ENCODE peak calls at places on chromosomes 7 and 10, in eight cellular contexts. T, S, V, J, F, Z, O and G are unnamed samples.

GRCh38 chr7:4694653-4695335 is 12.7 kb downstream of the FOXK1 start:
- DNase-seq in F (no peak), T (no peak), O (no peak), J (no peak), S (no peak), Z (no peak), V (no peak), G (peak; percentile 55)

GRCh38 chr10:114879541-114880158 is 58.1 kb downstream of the FHIP2A start:
- DNase-seq in O (peak; percentile 32), V (no peak), F (peak; percentile 53), T (no peak), Z (no peak), J (peak; percentile 41), S (no peak), G (no peak)

GRCh38 chr7:90276033-90276728 is 31.2 kb downstream of the CFAP69 start:
- DNase-seq in S (no peak), T (no peak), O (no peak), J (no peak), V (no peak), F (no peak), Z (no peak), G (no peak)

GRCh38 chr10:69898941-69899340 is 97.2 kb downstream of the COL13A1 start:
- DNase-seq in O (no peak), F (no peak), Z (no peak), V (no peak), T (no peak), S (no peak), J (no peak), G (no peak)

GRCh38 chr7:8277394-8277982 is 15.5 kb upstream of the ICA1 start:
- DNase-seq in Z (no peak), O (no peak), T (no peak), V (no peak), F (no peak), J (no peak), S (no peak), G (no peak)

GRCh38 chr10:8677642-8678041 is 623.2 kb downstream of the GATA3 start:
- DNase-seq in Z (no peak), T (no peak), F (no peak), S (no peak), V (no peak), O (no peak), J (no peak), G (no peak)

GRCh38 chr7:130154501-130155317 is 50.5 kb downstream of the TMEM209 start:
- DNase-seq in O (peak; percentile 66), Z (no peak), F (no peak), T (no peak), S (no peak), J (no peak), V (no peak), G (no peak)

GRCh38 chr7:34718867-34719266 is 60.8 kb downstream of the NPSR1 start:
- DNase-seq in O (no peak), J (no peak), F (no peak), S (no peak), T (no peak), Z (no peak), V (no peak), G (no peak)

GRCh38 chr10:81018898-81019890 is 481.5 kb downstream of the SH2D4B start:
- DNase-seq in F (peak; percentile 31), S (no peak), Z (no peak), T (peak; percentile 11), V (no peak), J (no peak), O (peak; percentile 36), G (no peak)

GRCh38 chr7:66542528-66543373 is 85.9 kb upstream of the KCTD7 start:
- DNase-seq in F (no peak), T (no peak), V (no peak), Z (no peak), S (no peak), O (peak; percentile 25), J (no peak), G (no peak)

GRCh38 chr10:100847440-100847839 is 65.3 kb upstream of the SLF2 start:
- DNase-seq in F (no peak), S (no peak), Z (no peak), J (no peak), V (no peak), O (peak; percentile 26), T (no peak), G (no peak)

GRCh38 chr7:135768990-135769389 is 20.4 kb upstream of the FAM180A start:
- DNase-seq in O (no peak), J (no peak), Z (no peak), V (no peak), S (no peak), F (no peak), T (no peak), G (no peak)